ENCODE peak calls at places on chromosomes 5 and 9, in five cellular contexts. M is IMR-90, G is ovary, F is PC-9, X is SK-N-SH. O is an unnamed sample.

GRCh38 chr5:154395407-154396106 is 50.2 kb upstream of the SAP30L start:
- DNase-seq in M (no peak), G (no peak), F (peak; percentile 83), X (no peak), O (peak; percentile 25)

GRCh38 chr9:128551652-128552152 is 685 bp upstream of the SPTAN1 start:
- DNase-seq in M (no peak), G (no peak), F (no peak), X (no peak), O (no peak)

GRCh38 chr5:21663082-21663481 is 1190.1 kb downstream of the CDH12 start:
- DNase-seq in M (no peak), G (no peak), F (no peak), X (no peak), O (no peak)

GRCh38 chr9:132670816-132671371 is 630 bp downstream of the GTF3C4 start:
- DNase-seq in M (peak; percentile 13), G (no peak), F (peak; percentile 23), X (peak; percentile 70), O (peak; percentile 22)

GRCh38 chr5:142293486-142293885 is 31.3 kb downstream of the SPRY4 start:
- DNase-seq in M (peak; percentile 71), G (no peak), F (no peak), X (no peak), O (no peak)

GRCh38 chr5:156913719-156914370 is 49.2 kb downstream of the TIMD4 start:
- DNase-seq in M (no peak), G (no peak), F (no peak), X (no peak), O (no peak)

GRCh38 chr5:7534505-7534904 is 138.6 kb downstream of the ADCY2 start:
- DNase-seq in M (no peak), G (no peak), F (no peak), X (no peak), O (no peak)

GRCh38 chr5:122190156-122190555 is 60.8 kb downstream of the ZNF474 start:
- DNase-seq in M (no peak), G (no peak), F (no peak), X (no peak), O (no peak)

GRCh38 chr5:139808481-139809330 is 13.1 kb downstream of the PSD2 start:
- DNase-seq in M (peak; percentile 24), G (no peak), F (peak; percentile 48), X (no peak), O (no peak)

GRCh38 chr9:134408939-134409737 is 82.9 kb downstream of the RXRA start:
- DNase-seq in M (no peak), G (no peak), F (no peak), X (no peak), O (no peak)

GRCh38 chr5:86623785-86624483 is 6.2 kb downstream of the COX7C start:
- DNase-seq in M (no peak), G (no peak), F (no peak), X (no peak), O (no peak)

GRCh38 chr9:104774132-104774531 is 10.2 kb downstream of the NIPSNAP3B start:
- DNase-seq in M (no peak), G (no peak), F (no peak), X (no peak), O (no peak)

GRCh38 chr5:95822038-95822407 is 503 bp downstream of the GLRX start:
- DNase-seq in M (peak; percentile 25), G (peak; percentile 53), F (no peak), X (peak; percentile 72), O (peak; percentile 57)

GRCh38 chr5:95822408-95823240 is at the start of gene GLRX:
- DNase-seq in M (peak; percentile 89), G (peak; percentile 67), F (peak; percentile 66), X (peak; percentile 63), O (peak; percentile 63)

GRCh38 chr5:95823241-95823737 is 763 bp upstream of the GLRX start:
- DNase-seq in M (no peak), G (no peak), F (no peak), X (no peak), O (no peak)

GRCh38 chr5:95823738-95824609 is 1.4 kb upstream of the GLRX start:
- DNase-seq in M (peak; percentile 97), G (peak; percentile 86), F (peak; percentile 65), X (no peak), O (peak; percentile 86)

GRCh38 chr5:95821110-95822021 is 1.2 kb downstream of the GLRX start:
- DNase-seq in M (no peak), G (no peak), F (no peak), X (peak; percentile 68), O (no peak)
- H3K4me1 ChIP-seq in M (peaks cover 31% of the 10 kb centered on the region), G (peaks cover 11% of the 10 kb centered on the region), F (peaks cover 32% of the 10 kb centered on the region), X (peaks cover 22% of the 10 kb centered on the region), O (no peaks in the 10 kb centered on the region)

GRCh38 chr5:176647030-176647869 is at the start of gene TSPAN17:
- DNase-seq in M (peak; percentile 98), G (peak; percentile 100), F (peak; percentile 100), X (peak; percentile 100), O (peak; percentile 100)
- TF ChIP-seq CTCF in M (peak; percentile 64), G (no peak), F (no peak), X (peak; percentile 46), O (peak; percentile 7)

GRCh38 chr5:113150221-113150620 is 173.6 kb downstream of the DCP2 start:
- DNase-seq in M (no peak), G (no peak), F (no peak), X (no peak), O (no peak)
- H3K27ac ChIP-seq in M (no peak overlapping the region), G (peak overlapping the region; percentile 48), F (no peak overlapping the region), X (no peak overlapping the region), O (peak overlapping the region; percentile 70)

GRCh38 chr9:92738661-92739081 is 26.0 kb downstream of the BICD2 start:
- DNase-seq in M (no peak), G (peak; percentile 13), F (peak; percentile 84), X (no peak), O (no peak)

GRCh38 chr9:92735907-92736600 is 28.6 kb downstream of the BICD2 start:
- DNase-seq in M (no peak), G (no peak), F (no peak), X (peak; percentile 40), O (no peak)

GRCh38 chr9:92736816-92737606 is 27.6 kb downstream of the BICD2 start:
- DNase-seq in M (peak; percentile 28), G (peak; percentile 4), F (no peak), X (no peak), O (no peak)

GRCh38 chr9:92737611-92738299 is 26.9 kb downstream of the BICD2 start:
- DNase-seq in M (no peak), G (peak; percentile 10), F (no peak), X (no peak), O (no peak)

DNA sequence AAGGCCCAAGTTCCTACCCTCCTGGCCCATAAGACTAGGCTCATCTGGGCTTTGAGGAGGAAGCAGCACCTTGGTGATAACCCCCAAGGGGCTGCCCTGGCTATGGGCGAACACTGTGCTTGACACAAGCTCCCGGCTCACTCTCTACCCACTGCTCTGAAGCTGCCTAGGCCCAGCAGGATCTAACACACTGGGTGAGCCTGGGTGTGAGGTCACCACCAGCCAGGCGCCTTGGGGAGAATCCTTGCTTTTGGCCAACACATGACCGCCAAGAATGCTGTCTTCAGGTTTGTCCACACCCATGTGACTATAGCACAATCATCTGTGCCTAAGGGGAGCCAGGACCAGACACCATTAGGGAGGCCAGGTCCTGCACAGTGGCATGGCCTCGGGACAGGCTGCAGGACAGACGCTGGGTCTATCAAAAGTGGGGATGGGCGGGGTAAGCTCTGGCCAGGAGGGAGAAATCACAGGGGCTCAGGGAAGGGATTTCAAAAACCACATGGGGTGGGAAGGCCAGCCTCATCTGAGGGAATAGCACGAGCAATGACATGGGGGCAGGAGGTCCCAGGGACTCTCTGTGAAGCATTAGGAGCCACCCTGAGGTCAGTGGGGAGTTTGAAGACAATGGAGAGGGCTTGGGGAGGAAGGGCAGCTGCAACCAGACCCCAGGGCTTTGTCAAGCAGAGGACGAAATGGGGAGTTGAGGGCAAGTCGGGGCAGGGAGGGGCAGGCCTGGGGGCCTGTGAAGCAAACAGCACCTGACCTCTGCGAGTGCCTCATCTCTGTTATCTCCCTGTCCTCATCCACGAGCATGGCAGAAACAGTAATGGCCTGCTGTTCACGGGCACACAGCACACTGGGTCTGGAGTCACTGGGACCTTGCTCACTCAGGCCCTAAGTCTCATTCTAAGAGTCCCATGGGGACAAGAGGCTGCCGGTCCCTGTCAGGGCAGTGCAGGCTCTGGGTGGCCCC is 29.4 kb downstream of the BICD2 start:
- DNase-seq in M (no peak), G (no peak), F (no peak), X (peak; percentile 45), O (no peak)
- H3K4me1 ChIP-seq in M (peaks cover 9% of the 10 kb centered on the region), G (peaks cover 22% of the 10 kb centered on the region), F (no peaks in the 10 kb centered on the region), X (peaks cover 6% of the 10 kb centered on the region), O (no peaks in the 10 kb centered on the region)

DNA sequence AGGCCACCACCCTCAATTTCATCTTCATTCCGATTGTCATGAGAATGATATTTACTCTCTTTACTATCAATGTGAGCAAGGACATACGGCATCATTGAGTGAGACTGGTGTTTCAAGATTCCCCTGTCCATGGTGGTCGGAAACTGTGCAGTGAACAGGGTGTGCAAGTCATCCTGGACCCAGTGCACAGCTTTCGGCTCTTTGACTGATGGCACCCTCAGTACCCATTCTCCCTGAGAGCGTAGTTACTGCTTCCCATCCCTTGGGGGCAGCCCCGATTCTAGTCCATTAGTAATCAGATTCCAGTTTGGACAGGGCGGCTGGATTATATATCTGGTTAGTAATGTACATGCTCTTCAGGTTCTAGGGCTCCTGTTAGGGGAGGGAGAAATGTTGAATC is 61.7 kb upstream of the SUB1 start:
- DNase-seq in M (no peak), G (no peak), F (no peak), X (peak; percentile 44), O (no peak)
- TF ChIP-seq CTCF in M (no peak), G (no peak), F (peak; percentile 41), X (peak; percentile 28), O (no peak)

GRCh38 chr5:65721775-65722574 is at the start of the genes NLN and SGTB:
- DNase-seq in M (peak; percentile 66), G (peak; percentile 82), F (peak; percentile 86), X (peak; percentile 99), O (peak; percentile 88)

GRCh38 chr5:65718576-65719310 is 3.2 kb downstream of the SGTB start:
- DNase-seq in M (no peak), G (no peak), F (no peak), X (no peak), O (no peak)

GRCh38 chr5:65722575-65723424 is 795 bp downstream of the NLN start:
- DNase-seq in M (peak; percentile 63), G (peak; percentile 18), F (peak; percentile 10), X (peak; percentile 73), O (peak; percentile 22)

GRCh38 chr5:65721050-65721774 is 697 bp downstream of the SGTB start:
- DNase-seq in M (peak; percentile 83), G (peak; percentile 69), F (peak; percentile 20), X (peak; percentile 72), O (peak; percentile 71)
- H3K27ac ChIP-seq in M (peak overlapping the region; percentile 56), G (no peak overlapping the region), F (no peak overlapping the region), X (peak overlapping the region; percentile 66), O (peak overlapping the region; percentile 81)

DNA sequence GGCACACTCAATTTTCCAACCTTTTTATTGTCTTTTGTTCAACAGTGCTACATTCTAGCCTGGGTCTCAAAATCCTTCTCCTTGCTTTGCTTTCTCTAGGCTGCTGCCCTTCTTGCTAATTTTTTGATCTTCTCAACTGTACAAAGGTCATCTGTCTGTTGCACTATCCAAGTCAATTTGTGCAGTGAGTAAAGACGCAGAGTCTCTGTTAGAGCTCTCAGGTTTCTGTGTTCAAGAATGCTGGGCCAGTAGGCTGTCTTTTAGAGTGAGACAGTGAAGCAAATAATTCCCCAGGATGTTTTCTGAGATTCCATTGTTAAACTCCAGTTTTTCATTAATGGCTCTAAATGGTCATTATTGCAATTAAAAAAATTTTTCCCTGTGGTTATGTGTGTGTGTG is 255.7 kb upstream of the ACTBL2 start:
- DNase-seq in M (no peak), G (no peak), F (no peak), X (no peak), O (no peak)
- H3K4me1 ChIP-seq in M (peaks cover 25% of the 10 kb centered on the region), G (no peaks in the 10 kb centered on the region), F (peaks cover 49% of the 10 kb centered on the region), X (peaks cover 21% of the 10 kb centered on the region), O (no peaks in the 10 kb centered on the region)

GRCh38 chr9:101333490-101333889 is 51.3 kb downstream of the BAAT start:
- DNase-seq in M (no peak), G (no peak), F (no peak), X (no peak), O (no peak)
- TF ChIP-seq CTCF in M (no peak), G (no peak), F (no peak), X (no peak), O (no peak)

O was measured in uterus.